ENCODE peak calls at places on chromosome 6, in nine cellular contexts. L is breast epithelium, A is sigmoid colon, S is body of pancreas, D is A549, E is Peyer's patch, J is HCT116, G is GM12892, T is GM12891. Q is an unnamed sample.

GRCh38 chr6:68473433-68474210 is 161.5 kb upstream of the ADGRB3 start:
- DNase-seq in A (no peak), D (no peak), S (no peak), E (no peak), J (no peak), G (no peak), L (no peak), T (no peak), Q (no peak)

GRCh38 chr6:28370440-28370839 is 20.7 kb downstream of the ZKSCAN3 start:
- DNase-seq in S (no peak), A (no peak), J (no peak), G (no peak), D (no peak), L (no peak), T (no peak), E (no peak), Q (peak)

GRCh38 chr6:19697744-19698290 is 139.4 kb upstream of the ID4 start:
- DNase-seq in T (no peak), S (no peak), L (no peak), G (no peak), A (no peak), D (no peak), J (no peak), E (no peak), Q (no peak)

GRCh38 chr6:105015482-105015881 is 58.6 kb downstream of the LIN28B start:
- DNase-seq in D (no peak), J (no peak), A (no peak), L (no peak), E (no peak), G (no peak), T (no peak), S (no peak), Q (no peak)

GRCh38 chr6:16658661-16659060 is 102.6 kb downstream of the ATXN1 start:
- DNase-seq in E (no peak), J (no peak), A (no peak), S (no peak), L (no peak), G (no peak), T (no peak), D (no peak), Q (no peak)

GRCh38 chr6:115004204-115004603 is 661.4 kb upstream of the HS3ST5 start:
- DNase-seq in A (no peak), E (no peak), L (no peak), G (no peak), S (no peak), D (no peak), T (no peak), J (no peak), Q (no peak)

GRCh38 chr6:25173951-25174474 is 105.2 kb upstream of the CARMIL1 start:
- DNase-seq in J (peak), T (no peak), E (no peak), D (peak), L (no peak), G (no peak), S (no peak), A (no peak), Q (no peak)

GRCh38 chr6:148146717-148147116 is 195.9 kb upstream of the SASH1 start:
- DNase-seq in J (peak), T (no peak), S (no peak), D (no peak), G (no peak), L (no peak), E (no peak), A (no peak), Q (no peak)

GRCh38 chr6:154367839-154368695 is 11.5 kb upstream of the IPCEF1 start:
- DNase-seq in A (no peak), G (no peak), D (no peak), L (no peak), S (no peak), E (no peak), T (no peak), J (no peak), Q (no peak)

GRCh38 chr6:148528292-148528691 is 185.7 kb downstream of the SASH1 start:
- DNase-seq in D (no peak), A (no peak), S (no peak), J (no peak), T (no peak), E (no peak), G (no peak), L (no peak), Q (no peak)

GRCh38 chr6:104959453-104959858 is 2.5 kb downstream of the LIN28B start:
- DNase-seq in S (no peak), G (no peak), A (no peak), J (no peak), L (no peak), D (no peak), T (no peak), E (no peak), Q (peak)

GRCh38 chr6:123636771-123637170 is at the start of gene TRDN:
- DNase-seq in G (no peak), T (no peak), A (no peak), D (no peak), S (no peak), L (no peak), J (no peak), E (no peak), Q (no peak)

GRCh38 chr6:166635146-166635545 is 8.1 kb upstream of the RPS6KA2 start:
- DNase-seq in G (no peak), E (no peak), S (no peak), D (no peak), J (no peak), L (no peak), T (no peak), A (no peak), Q (no peak)

GRCh38 chr6:6483168-6483567 is 105.4 kb upstream of the LY86 start:
- DNase-seq in D (no peak), L (no peak), E (no peak), T (no peak), S (no peak), J (no peak), G (no peak), A (no peak), Q (no peak)

GRCh38 chr6:129105035-129105434 is 222.1 kb downstream of the LAMA2 start:
- DNase-seq in S (no peak), A (no peak), J (no peak), E (no peak), L (no peak), G (no peak), T (no peak), D (no peak), Q (no peak)

GRCh38 chr6:10510592-10511367 is 10.4 kb upstream of the GCNT2 start:
- DNase-seq in T (peak), A (peak), L (peak), E (peak), D (peak), J (peak), S (peak), G (peak), Q (peak)

GRCh38 chr6:131955192-131955591 is 4.0 kb upstream of the CCN2 start:
- DNase-seq in D (no peak), L (no peak), A (no peak), E (no peak), G (no peak), T (no peak), S (no peak), J (no peak), Q (no peak)

GRCh38 chr6:118810420-118811027 is 83.4 kb upstream of the ASF1A start:
- DNase-seq in J (no peak), L (no peak), D (no peak), S (no peak), T (no peak), G (no peak), E (no peak), A (no peak), Q (no peak)

GRCh38 chr6:46005254-46005653 is 10.4 kb downstream of the CLIC5 start:
- DNase-seq in A (no peak), L (no peak), S (no peak), E (no peak), T (no peak), G (no peak), D (no peak), J (no peak), Q (no peak)

GRCh38 chr6:42533794-42534193 is 30.0 kb upstream of the UBR2 start:
- DNase-seq in D (no peak), S (no peak), T (no peak), A (no peak), G (no peak), E (no peak), J (no peak), L (no peak), Q (no peak)

GRCh38 chr6:43800746-43801488 is 30.9 kb downstream of the VEGFA start:
- DNase-seq in D (no peak), J (no peak), E (no peak), T (no peak), G (no peak), A (no peak), L (no peak), S (no peak), Q (no peak)

GRCh38 chr6:43796910-43797890 is 27.2 kb downstream of the VEGFA start:
- DNase-seq in T (no peak), L (no peak), J (no peak), D (no peak), A (no peak), S (no peak), G (no peak), E (peak), Q (no peak)

GRCh38 chr6:43799671-43800623 is 29.9 kb downstream of the VEGFA start:
- DNase-seq in L (no peak), S (no peak), G (no peak), E (peak), A (no peak), D (no peak), J (no peak), T (no peak), Q (peak)

GRCh38 chr6:43797919-43798318 is 27.9 kb downstream of the VEGFA start:
- DNase-seq in G (no peak), D (no peak), S (no peak), A (no peak), L (no peak), J (no peak), E (peak), T (no peak), Q (no peak)

DNA sequence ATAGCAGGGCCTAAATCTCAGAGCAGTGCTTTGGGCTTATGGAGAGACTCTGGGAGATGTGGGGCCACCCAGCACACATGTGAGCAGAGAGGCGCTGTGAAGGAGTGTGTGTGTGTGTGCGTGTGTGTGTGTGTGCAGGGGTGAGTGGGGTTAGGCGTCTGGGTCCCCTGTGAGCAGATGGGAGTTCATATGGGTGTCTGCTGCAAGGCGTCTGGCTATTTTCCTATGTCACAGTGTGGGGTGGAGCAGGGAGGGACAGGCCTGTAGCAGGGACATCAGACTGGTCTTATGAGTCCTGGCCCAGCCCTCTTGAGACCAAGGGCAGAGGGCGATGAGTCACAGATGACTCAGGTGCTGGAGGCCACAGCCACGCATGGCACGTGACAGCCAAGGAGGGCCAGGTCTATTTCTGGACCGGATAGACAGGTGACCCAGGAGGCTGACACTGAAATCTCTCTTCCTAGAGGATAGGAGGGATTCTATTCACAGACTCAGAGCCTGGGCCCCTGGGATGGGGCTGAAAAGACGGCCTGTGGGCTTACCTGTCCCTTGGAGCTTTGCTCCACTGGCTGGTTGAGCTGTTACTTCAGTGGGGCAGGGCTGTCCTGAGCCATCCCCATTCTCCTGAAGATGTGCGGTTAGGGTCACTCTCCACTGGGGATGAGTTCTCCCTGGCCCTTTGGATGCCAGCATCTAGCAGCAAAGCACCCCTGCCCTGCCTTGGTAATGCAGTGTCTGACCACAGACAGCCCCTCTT is 28.9 kb downstream of the VEGFA start:
- DNase-seq in L (peak), D (peak), G (no peak), A (no peak), T (no peak), E (peak), J (peak), S (peak), Q (peak)
- TF ChIP-seq POLR2A in L (no peak), D (no peak), G (no peak), A (no peak), T (no peak), E (peak), J (no peak), S (peak), Q (peak)

GRCh38 chr6:145705561-145705960 is 29.8 kb downstream of the EPM2A start:
- DNase-seq in A (no peak), E (no peak), G (no peak), D (no peak), J (no peak), S (no peak), T (no peak), L (no peak), Q (no peak)
- TF ChIP-seq POLR2A in A (no peak), E (no peak), G (no peak), D (no peak), J (no peak), S (no peak), T (no peak), L (no peak), Q (no peak)

GRCh38 chr6:14573267-14573666 is 455.7 kb downstream of the CD83 start:
- DNase-seq in A (no peak), J (no peak), L (no peak), G (no peak), S (no peak), T (no peak), D (no peak), E (no peak), Q (no peak)

GRCh38 chr6:14567842-14568241 is 450.3 kb downstream of the CD83 start:
- DNase-seq in G (no peak), E (no peak), A (no peak), D (no peak), L (no peak), J (no peak), T (no peak), S (no peak), Q (no peak)

GRCh38 chr6:14571001-14571400 is 453.4 kb downstream of the CD83 start:
- DNase-seq in L (no peak), A (no peak), T (no peak), G (no peak), J (no peak), E (no peak), D (no peak), S (no peak), Q (no peak)

GRCh38 chr6:14575961-14576360 is 458.4 kb downstream of the CD83 start:
- DNase-seq in A (no peak), T (no peak), J (no peak), S (no peak), D (no peak), G (no peak), E (no peak), L (no peak), Q (no peak)

GRCh38 chr6:14571728-14572127 is 454.2 kb downstream of the CD83 start:
- DNase-seq in D (no peak), S (no peak), J (no peak), G (no peak), L (no peak), T (no peak), A (no peak), E (no peak), Q (no peak)
- TF ChIP-seq POLR2A in D (no peak), S (no peak), J (no peak), G (no peak), L (no peak), T (no peak), A (no peak), E (no peak), Q (no peak)

GRCh38 chr6:73461537-73462350 is at the start of gene MTO1:
- DNase-seq in J (peak), S (peak), L (peak), A (peak), E (peak), D (peak), G (peak), T (peak), Q (peak)
- TF ChIP-seq POLR2A in J (peak), S (peak), L (peak), A (peak), E (peak), D (peak), G (peak), T (peak), Q (peak)

GRCh38 chr6:35392111-35392702 is 49.8 kb downstream of the PPARD start:
- DNase-seq in J (no peak), L (peak), G (no peak), D (no peak), S (peak), A (no peak), T (no peak), E (peak), Q (no peak)
- TF ChIP-seq POLR2A in J (no peak), L (no peak), G (no peak), D (no peak), S (no peak), A (no peak), T (no peak), E (no peak), Q (no peak)

DNA sequence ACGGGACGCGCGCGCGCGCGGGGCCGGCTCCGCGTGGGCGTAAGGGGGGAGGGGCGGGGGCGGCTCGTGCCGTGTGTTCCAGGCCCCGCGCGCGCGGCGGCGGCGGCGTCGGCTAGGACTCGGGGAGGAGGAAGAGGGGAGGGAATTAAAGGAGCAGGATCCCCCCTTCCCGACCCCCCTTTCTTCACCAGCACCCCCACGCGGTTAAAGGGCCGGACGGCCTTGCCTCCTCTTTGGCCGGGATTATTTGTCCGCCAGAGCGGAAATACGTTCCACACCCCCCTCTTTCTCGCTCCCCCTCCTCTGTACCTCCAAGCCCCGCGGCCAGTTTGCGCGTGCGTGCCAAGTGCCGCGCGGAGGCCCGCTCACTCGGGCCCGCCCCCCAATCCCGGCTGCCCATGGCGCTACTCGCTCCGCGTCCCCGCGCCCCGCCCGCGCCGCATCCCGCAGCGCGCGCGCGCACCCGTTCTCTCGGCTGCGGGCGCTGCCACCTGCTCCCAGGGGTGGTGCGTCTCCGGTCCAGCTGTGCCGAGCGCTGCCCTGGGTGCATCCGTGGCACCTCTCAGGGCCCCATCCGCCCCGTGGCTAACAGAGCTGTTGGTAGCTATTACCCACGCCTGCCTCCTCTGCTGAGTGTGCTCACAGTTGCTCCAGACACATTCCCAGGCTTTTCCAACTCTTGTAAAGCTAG is at the start of gene ZBTB12:
- DNase-seq in E (peak), T (peak), L (peak), J (peak), A (peak), S (peak), D (peak), G (peak), Q (peak)
- TF ChIP-seq POLR2A in E (peak), T (no peak), L (no peak), J (no peak), A (peak), S (peak), D (peak), G (no peak), Q (peak)

GRCh38 chr6:44247338-44248302 is 719 bp downstream of the HSP90AB1 start:
- DNase-seq in D (peak), J (no peak), S (peak), T (no peak), E (peak), A (peak), L (peak), G (no peak), Q (peak)
- TF ChIP-seq POLR2A in D (peak), J (no peak), S (no peak), T (no peak), E (no peak), A (no peak), L (no peak), G (no peak), Q (no peak)

Q was measured in erythroblast.